ENCODE peak calls at places on chromosomes 11 and 22, in ten cellular contexts. S is gastrocnemius medialis, U is Peyer's patch, W is right lobe of liver, C is heart left ventricle, F is spleen, J is brain microvascular endothelial cell, D is fibroblast of lung, R is heart right ventricle, M is OCI-LY7. O is an unnamed sample.

GRCh38 chr22:31274017-31274416 is 18.3 kb downstream of the PIK3IP1 start:
- DNase-seq in S (no peak), U (no peak), W (no peak), C (no peak), F (no peak), J (no peak), D (no peak), R (no peak), M (no peak), O (no peak)

GRCh38 chr11:130223291-130223971 is 63.8 kb downstream of the ST14 start:
- DNase-seq in S (no peak), U (no peak), W (no peak), C (no peak), F (no peak), J (no peak), D (no peak), R (peak; percentile 40), M (no peak), O (no peak)

GRCh38 chr11:124892131-124892530 is 5.5 kb downstream of the ROBO4 start:
- DNase-seq in S (no peak), U (no peak), W (no peak), C (no peak), F (no peak), J (no peak), D (no peak), R (no peak), M (no peak), O (no peak)

GRCh38 chr11:37370817-37371216 is 772.8 kb upstream of the RAG2 start:
- DNase-seq in S (no peak), U (no peak), W (no peak), C (no peak), F (no peak), J (peak; percentile 27), D (no peak), R (no peak), M (no peak), O (no peak)

GRCh38 chr11:17972987-17973386 is 39.9 kb downstream of the SERGEF start:
- DNase-seq in S (peak; percentile 67), U (no peak), W (no peak), C (peak; percentile 70), F (no peak), J (peak; percentile 59), D (peak; percentile 94), R (peak; percentile 59), M (no peak), O (no peak)

GRCh38 chr11:80538040-80538439 is 1097.2 kb upstream of the TENM4 start:
- DNase-seq in S (no peak), U (no peak), W (no peak), C (no peak), F (no peak), J (no peak), D (no peak), R (no peak), M (no peak), O (no peak)

GRCh38 chr11:110866081-110866480 is 153.8 kb upstream of the ARHGAP20 start:
- DNase-seq in S (no peak), U (no peak), W (no peak), C (no peak), F (no peak), J (no peak), D (peak; percentile 15), R (no peak), M (no peak), O (no peak)

GRCh38 chr22:50078761-50079160 is 6.5 kb downstream of the MLC1 start:
- DNase-seq in S (no peak), U (peak; percentile 62), W (no peak), C (no peak), F (peak; percentile 25), J (no peak), D (no peak), R (no peak), M (no peak), O (no peak)

GRCh38 chr11:78860720-78861422 is 286.2 kb upstream of the NARS2 start:
- DNase-seq in S (no peak), U (no peak), W (no peak), C (no peak), F (no peak), J (peak; percentile 35), D (peak; percentile 44), R (peak; percentile 20), M (no peak), O (no peak)

GRCh38 chr22:28930357-28931007 is 47.1 kb downstream of the ZNRF3 start:
- DNase-seq in S (peak; percentile 27), U (no peak), W (no peak), C (no peak), F (no peak), J (no peak), D (no peak), R (no peak), M (peak; percentile 22), O (no peak)

GRCh38 chr11:68798221-68798813 is 43.4 kb downstream of the CPT1A start:
- DNase-seq in S (no peak), U (peak; percentile 58), W (peak; percentile 34), C (no peak), F (peak; percentile 79), J (no peak), D (peak; percentile 13), R (no peak), M (peak; percentile 37), O (no peak)

GRCh38 chr11:91871791-91872190 is 352.8 kb upstream of the FAT3 start:
- DNase-seq in S (no peak), U (no peak), W (no peak), C (no peak), F (no peak), J (no peak), D (no peak), R (no peak), M (no peak), O (no peak)

DNA sequence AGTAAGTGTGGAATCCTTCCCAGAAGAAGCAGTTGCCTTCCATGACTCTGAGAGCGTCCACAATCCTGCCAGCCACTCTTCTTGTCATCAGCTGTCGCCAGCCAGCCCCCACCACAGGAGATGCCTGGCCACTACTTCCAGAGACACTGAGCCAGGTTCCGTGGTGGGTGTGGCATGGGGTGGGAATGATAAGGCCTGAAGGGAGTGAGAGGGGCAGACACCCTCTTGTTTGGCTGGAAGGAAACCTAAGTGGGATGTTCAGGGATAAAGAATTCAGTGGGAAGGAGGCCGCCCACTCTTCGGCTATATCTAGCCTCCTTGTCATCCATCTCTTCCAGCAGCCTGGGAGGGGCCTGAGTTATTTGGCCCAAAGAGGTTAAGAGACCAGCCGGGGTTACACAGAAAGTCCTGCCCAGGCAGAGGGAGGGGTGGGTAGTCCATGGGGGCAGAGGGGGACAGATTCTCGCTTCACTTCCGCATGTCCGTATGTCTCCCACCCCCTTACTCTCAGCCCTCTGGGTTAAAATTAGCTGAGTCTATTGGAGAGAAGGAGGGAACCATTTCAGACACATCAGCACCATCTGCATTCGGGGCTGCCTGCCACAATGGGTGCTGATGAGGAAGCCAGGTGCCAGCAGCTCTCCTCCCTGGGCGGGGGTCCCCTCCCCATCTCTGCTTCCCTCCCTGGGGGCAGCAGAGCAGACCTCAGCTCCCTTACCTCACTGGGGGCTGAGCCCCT is 67.7 kb downstream of the PDE2A start:
- DNase-seq in S (no peak), U (no peak), W (no peak), C (no peak), F (no peak), J (no peak), D (no peak), R (no peak), M (no peak), O (no peak)
- H3K27ac ChIP-seq in S (no peak overlapping the region), U (no peak overlapping the region), W (no peak overlapping the region), C (peak overlapping the region; percentile 27), F (peak overlapping the region; percentile 67), J (no peak overlapping the region), D (no peak overlapping the region), R (peak overlapping the region; percentile 75), M (no peak overlapping the region), O (no peak overlapping the region)

GRCh38 chr22:25764270-25765015 is 22.5 kb downstream of the MYO18B start:
- DNase-seq in S (peak; percentile 50), U (no peak), W (no peak), C (no peak), F (peak; percentile 59), J (no peak), D (no peak), R (no peak), M (no peak), O (no peak)
- TF ChIP-seq CTCF in S (no peak), U (no peak), W (no peak), C (no peak), F (no peak), J (peak; percentile 34), D (no peak), R (no peak), M (no peak), O (no peak)

GRCh38 chr11:12175694-12176241 is 65.4 kb downstream of the MICAL2 start:
- DNase-seq in S (no peak), U (no peak), W (no peak), C (no peak), F (no peak), J (peak; percentile 93), D (peak; percentile 76), R (no peak), M (no peak), O (no peak)

GRCh38 chr11:12180257-12181205 is 70.1 kb downstream of the MICAL2 start:
- DNase-seq in S (no peak), U (no peak), W (no peak), C (no peak), F (no peak), J (peak; percentile 74), D (no peak), R (no peak), M (no peak), O (no peak)

GRCh38 chr11:12179019-12179418 is 68.6 kb downstream of the MICAL2 start:
- DNase-seq in S (no peak), U (peak; percentile 67), W (no peak), C (no peak), F (no peak), J (no peak), D (no peak), R (no peak), M (no peak), O (no peak)

GRCh38 chr11:12179521-12179920 is 69.1 kb downstream of the MICAL2 start:
- DNase-seq in S (no peak), U (no peak), W (no peak), C (no peak), F (no peak), J (no peak), D (peak; percentile 50), R (no peak), M (no peak), O (no peak)

DNA sequence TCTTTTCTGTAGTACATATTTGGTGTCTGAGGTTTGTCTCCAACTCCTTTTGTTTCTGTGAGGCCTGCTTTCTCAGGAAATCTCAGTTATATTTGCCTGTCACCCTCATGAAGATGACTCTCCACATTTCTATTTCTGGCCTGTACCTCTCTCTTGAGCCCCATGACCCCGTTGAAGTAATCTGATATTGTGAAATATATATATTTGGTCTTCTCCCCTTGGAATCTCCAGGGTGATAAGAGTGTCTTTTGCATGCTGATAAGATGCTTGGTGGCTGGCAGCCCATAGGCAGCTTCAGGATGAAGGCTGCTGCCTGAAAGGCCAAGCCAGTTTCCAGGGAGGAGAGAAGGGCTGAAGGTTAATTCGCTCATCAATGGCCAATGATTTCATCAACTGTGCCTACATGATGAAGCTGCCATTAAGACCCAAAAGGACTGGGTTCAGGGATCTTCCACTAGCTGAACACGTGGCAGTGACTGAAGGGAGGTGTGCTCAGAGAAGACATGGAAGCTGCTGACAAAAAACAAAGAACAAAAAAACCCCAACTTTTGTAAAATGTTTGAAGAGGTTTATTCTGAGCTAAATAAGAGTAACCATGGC is 67.4 kb downstream of the MICAL2 start:
- DNase-seq in S (no peak), U (no peak), W (no peak), C (no peak), F (no peak), J (peak; percentile 62), D (no peak), R (no peak), M (no peak), O (no peak)
- H3K27ac ChIP-seq in S (no peak overlapping the region), U (no peak overlapping the region), W (no peak overlapping the region), C (no peak overlapping the region), F (no peak overlapping the region), J (peak overlapping the region; percentile 99), D (peak overlapping the region; percentile 67), R (peak overlapping the region; percentile 88), M (no peak overlapping the region), O (peak overlapping the region; percentile 82)

GRCh38 chr22:24156146-24156914 is 25.0 kb upstream of the SUSD2 start:
- DNase-seq in S (no peak), U (peak; percentile 64), W (peak; percentile 58), C (no peak), F (peak; percentile 94), J (peak; percentile 29), D (peak; percentile 23), R (no peak), M (peak; percentile 76), O (no peak)
- TF ChIP-seq CTCF in S (no peak), U (no peak), W (no peak), C (no peak), F (no peak), J (no peak), D (no peak), R (no peak), M (no peak), O (no peak)